ENCODE peak calls at places on chromosomes 12 and 14, in ten cellular contexts. Y is Calu3, A is Peyer's patch, Q is A549, B is mesothelial cell of epicardium, X is adrenal gland, R is lower leg skin, M is upper lobe of right lung, N is A673, E is colonic mucosa. C is an unnamed sample.

GRCh38 chr12:51661836-51662235 is 70.8 kb downstream of the SCN8A start:
- DNase-seq in N (no peak), Q (no peak), X (no peak), M (no peak), B (no peak), E (no peak), Y (no peak), R (no peak), A (no peak), C (no peak)

GRCh38 chr12:1044697-1045096 is 53.7 kb downstream of the ERC1 start:
- DNase-seq in R (no peak), B (no peak), M (no peak), A (no peak), X (no peak), N (peak), Y (no peak), Q (no peak), E (no peak), C (no peak)

GRCh38 chr14:66804141-66804540 is 296.2 kb downstream of the GPHN start:
- DNase-seq in E (no peak), X (no peak), M (no peak), Y (no peak), N (no peak), Q (no peak), A (no peak), B (no peak), R (no peak), C (no peak)

GRCh38 chr14:104766863-104767633 is 14.1 kb downstream of the SIVA1 start:
- DNase-seq in R (no peak), X (no peak), Q (no peak), B (no peak), A (no peak), E (no peak), N (no peak), Y (no peak), M (no peak), C (no peak)

GRCh38 chr14:51357250-51357649 is 117.2 kb downstream of the TMX1 start:
- DNase-seq in Y (no peak), B (no peak), M (no peak), N (peak), A (no peak), E (no peak), X (no peak), Q (no peak), R (no peak), C (no peak)

GRCh38 chr12:15605886-15606590 is 183.2 kb downstream of the EPS8 start:
- DNase-seq in M (no peak), X (no peak), A (no peak), B (no peak), Q (no peak), N (no peak), Y (no peak), E (no peak), R (no peak), C (no peak)

GRCh38 chr14:102020058-102020971 is 55.9 kb downstream of the DYNC1H1 start:
- DNase-seq in X (no peak), A (no peak), R (no peak), B (no peak), Y (no peak), E (no peak), M (no peak), Q (no peak), N (no peak), C (no peak)

GRCh38 chr12:24679135-24679534 is 269.8 kb downstream of the BCAT1 start:
- DNase-seq in R (no peak), Y (no peak), N (peak), B (no peak), Q (no peak), A (no peak), M (no peak), E (no peak), X (no peak), C (no peak)

GRCh38 chr14:100696590-100696989 is 30.1 kb upstream of the DLK1 start:
- DNase-seq in R (no peak), A (no peak), M (no peak), Y (no peak), Q (no peak), B (no peak), N (no peak), E (no peak), X (no peak), C (no peak)

GRCh38 chr12:28885275-28885674 is 263.8 kb upstream of the FAR2 start:
- DNase-seq in X (no peak), M (no peak), N (no peak), R (no peak), Y (no peak), E (no peak), Q (no peak), A (no peak), B (no peak), C (no peak)

GRCh38 chr12:132129007-132129406 is 15.1 kb downstream of the DDX51 start:
- DNase-seq in A (no peak), N (no peak), Q (no peak), X (no peak), B (no peak), M (no peak), E (no peak), R (no peak), Y (no peak), C (no peak)

GRCh38 chr14:79325071-79325470 is 886.2 kb downstream of the DIO2 start:
- DNase-seq in Q (peak), X (no peak), A (no peak), Y (no peak), N (no peak), B (no peak), E (no peak), M (no peak), R (no peak), C (no peak)

GRCh38 chr12:116171549-116171948 is 105.9 kb downstream of the MED13L start:
- DNase-seq in Y (no peak), R (no peak), B (no peak), X (no peak), E (no peak), M (no peak), A (no peak), Q (no peak), N (no peak), C (no peak)

GRCh38 chr12:3533703-3534386 is 42.8 kb downstream of the PRMT8 start:
- DNase-seq in Y (no peak), X (no peak), E (no peak), B (no peak), A (no peak), N (peak), Q (no peak), M (no peak), R (no peak), C (no peak)

GRCh38 chr12:95633671-95634465 is 82.6 kb upstream of the USP44 start:
- DNase-seq in M (no peak), X (no peak), Q (no peak), E (peak), B (no peak), R (peak), Y (no peak), A (no peak), N (peak), C (no peak)

GRCh38 chr14:90818715-90819114 is 2.5 kb upstream of the TTC7B start:
- DNase-seq in A (no peak), R (no peak), B (no peak), M (no peak), E (no peak), Y (no peak), N (no peak), Q (no peak), X (no peak), C (no peak)

GRCh38 chr14:90814806-90815566 is 1.2 kb downstream of the TTC7B start:
- DNase-seq in Q (no peak), Y (no peak), E (no peak), M (no peak), B (no peak), X (no peak), R (no peak), N (no peak), A (no peak), C (no peak)

GRCh38 chr14:90815567-90815816 is 738 bp downstream of the TTC7B start:
- DNase-seq in Q (no peak), A (no peak), N (no peak), Y (no peak), B (no peak), M (no peak), E (no peak), R (no peak), X (no peak), C (no peak)

GRCh38 chr14:90816686-90817436 is 631 bp upstream of the TTC7B start:
- DNase-seq in Q (no peak), Y (no peak), R (no peak), A (no peak), N (no peak), M (no peak), X (peak), E (no peak), B (no peak), C (no peak)

DNA sequence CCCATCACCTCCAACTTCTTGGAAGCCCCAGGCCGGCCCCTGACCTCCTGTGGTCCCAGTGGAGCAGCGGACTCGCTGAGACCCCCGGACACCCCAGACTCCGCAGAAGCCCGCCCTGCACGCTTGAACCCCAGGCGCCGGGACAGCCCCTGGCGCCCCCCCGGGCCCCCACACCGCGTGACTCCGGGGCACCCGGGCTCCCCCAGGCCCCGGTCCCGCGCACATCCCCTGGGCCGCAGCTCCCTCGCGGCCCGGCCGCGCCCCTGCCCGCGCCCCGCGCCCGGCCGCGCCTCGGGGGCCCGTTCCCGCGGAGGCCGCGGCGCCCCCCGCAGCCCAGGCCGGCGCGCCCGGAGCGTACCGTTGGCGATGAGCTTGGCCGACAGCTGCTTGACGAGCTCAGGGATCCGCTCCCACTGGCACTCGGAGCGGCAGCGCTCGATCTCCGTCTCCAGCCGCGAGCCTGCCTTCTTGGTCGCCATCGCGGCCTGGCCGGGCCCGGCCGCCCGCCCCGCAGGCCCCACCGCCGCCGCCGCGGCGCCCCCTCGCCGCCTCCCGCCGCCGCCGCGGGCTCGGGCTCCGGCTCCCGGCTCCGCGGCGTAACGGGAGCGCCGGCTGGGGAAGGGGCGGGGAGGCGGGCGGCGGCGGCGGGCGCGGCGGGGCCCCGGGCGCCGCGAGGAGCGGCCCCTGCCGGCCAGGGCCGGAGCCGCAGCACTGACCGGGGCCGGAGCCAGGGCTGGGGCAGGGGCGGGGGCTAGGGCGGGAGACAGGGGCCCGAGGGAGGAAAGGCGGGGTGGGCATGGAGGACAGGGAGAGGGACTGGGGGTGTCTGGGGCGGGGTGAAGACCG is at the start of gene TTC7B:
- DNase-seq in Y (peak), A (no peak), B (peak), N (peak), M (peak), R (no peak), X (peak), E (no peak), Q (no peak), C (peak)
- TF ChIP-seq CTCF in Y (no peak), A (no peak), B (no peak), N (peak), M (no peak), R (no peak), X (no peak), E (no peak), Q (peak), C (peak)

DNA sequence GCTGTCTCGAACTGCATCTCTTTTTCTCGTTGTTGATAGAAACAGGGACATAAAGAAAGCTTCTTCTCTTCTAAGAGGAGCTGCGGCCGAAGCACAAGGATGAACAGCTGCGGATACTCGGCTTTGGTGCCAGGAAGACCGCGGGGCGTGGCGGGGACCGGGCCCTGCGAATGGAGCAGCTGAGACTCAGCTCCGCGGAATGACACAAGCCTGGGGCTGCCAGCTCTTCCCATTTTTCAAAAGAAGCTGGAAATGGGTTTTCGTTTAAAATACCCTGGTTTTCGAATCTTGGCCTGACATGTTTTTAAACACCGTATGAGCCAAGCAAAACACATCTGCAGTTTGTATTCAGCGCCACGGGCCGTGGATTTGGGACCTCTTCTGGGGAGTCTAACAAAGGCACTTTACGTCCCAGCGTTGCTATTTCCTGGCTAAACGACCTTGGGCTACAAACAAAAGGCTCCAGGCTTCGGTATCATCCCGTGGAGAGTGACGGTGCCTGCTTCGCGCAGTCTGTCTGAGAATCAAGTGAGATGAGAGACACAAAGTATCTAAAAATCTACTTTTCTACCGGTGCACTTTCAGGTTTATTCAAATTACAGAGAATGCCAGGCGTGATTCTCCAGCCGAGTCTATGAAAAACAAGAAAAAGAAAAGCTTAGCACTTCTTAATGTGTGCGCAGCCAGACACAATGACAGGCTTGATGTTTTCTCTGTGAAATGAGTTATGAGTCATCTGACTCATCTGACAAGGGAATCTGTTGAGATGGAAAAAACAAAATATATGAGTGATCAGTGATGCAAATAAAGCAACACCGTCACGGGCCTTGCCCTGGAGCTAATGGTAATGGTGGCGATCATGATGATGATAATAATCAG is 114.0 kb upstream of the TMEM132D start:
- DNase-seq in B (no peak), N (no peak), X (no peak), A (no peak), M (no peak), Y (no peak), R (no peak), Q (no peak), E (no peak), C (no peak)
- TF ChIP-seq CTCF in B (no peak), N (no peak), X (no peak), A (no peak), M (no peak), Y (no peak), R (no peak), Q (no peak), E (no peak), C (no peak)

GRCh38 chr12:46372131-46372851 is at the start of gene SLC38A2:
- DNase-seq in M (peak), Y (peak), A (peak), E (peak), R (peak), Q (peak), B (peak), X (peak), N (peak), C (peak)

GRCh38 chr12:46371718-46372130 is 849 bp downstream of the SLC38A2 start:
- DNase-seq in X (peak), Y (peak), M (peak), R (peak), E (peak), B (peak), A (peak), Q (peak), N (no peak), C (peak)

GRCh38 chr12:46369474-46370379 is 2.8 kb downstream of the SLC38A2 start:
- DNase-seq in E (no peak), M (no peak), X (no peak), Y (no peak), Q (no peak), N (no peak), A (no peak), R (no peak), B (no peak), C (no peak)

GRCh38 chr12:46370380-46370734 is 2.2 kb downstream of the SLC38A2 start:
- DNase-seq in Y (no peak), M (no peak), Q (no peak), R (no peak), N (no peak), E (no peak), B (no peak), A (no peak), X (no peak), C (no peak)

DNA sequence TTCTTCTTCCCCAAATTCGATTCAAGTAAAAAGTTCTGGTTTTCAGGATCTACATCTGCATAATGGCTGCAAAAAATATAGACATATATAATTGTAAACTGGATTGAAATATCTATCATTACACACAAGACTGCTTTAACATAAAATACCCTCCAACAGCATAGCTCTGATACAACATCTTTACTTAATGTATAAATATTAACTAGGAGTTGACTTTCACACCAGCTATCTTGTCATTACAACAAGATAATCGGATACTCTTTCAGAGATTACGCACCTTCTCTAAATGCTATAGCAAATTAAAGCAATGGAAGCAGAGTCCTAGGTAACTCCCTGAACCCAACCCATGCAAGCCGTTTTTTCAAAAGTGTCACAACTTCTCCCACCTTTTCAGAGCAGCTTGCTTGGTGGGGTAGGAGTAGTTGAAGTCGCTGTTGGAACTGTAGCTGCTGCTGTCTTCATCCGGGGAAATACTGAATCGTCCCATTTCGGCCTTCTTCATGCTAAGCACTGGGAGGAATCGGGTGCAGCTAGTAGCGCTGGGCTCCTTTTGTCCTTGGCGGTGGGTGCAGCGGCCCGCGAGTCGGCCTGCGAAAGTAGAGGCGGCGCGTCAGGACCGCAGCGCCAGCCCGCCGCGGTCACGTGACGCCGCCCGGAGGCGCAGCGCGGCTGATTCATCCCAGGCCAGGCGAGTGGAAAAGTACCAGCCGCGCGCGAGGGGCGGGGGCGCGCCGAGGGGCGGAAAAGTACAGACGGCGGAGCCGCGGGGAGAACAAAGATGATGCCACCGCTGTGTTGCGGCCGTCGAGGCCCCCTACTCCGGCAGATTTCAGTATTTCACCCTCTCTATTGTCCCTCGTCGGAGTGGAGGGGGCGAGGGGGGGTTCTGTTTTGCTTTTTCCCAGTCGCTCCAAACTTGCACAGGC is 1.5 kb downstream of the SLC38A2 start:
- DNase-seq in N (peak), X (peak), Y (peak), Q (peak), M (peak), R (peak), E (peak), B (peak), A (peak), C (peak)
- TF ChIP-seq CTCF in N (peak), X (no peak), Y (no peak), Q (no peak), M (no peak), R (peak), E (no peak), B (peak), A (peak), C (no peak)

GRCh38 chr12:110699591-110700445 is 10.9 kb upstream of the HVCN1 start:
- DNase-seq in E (no peak), Q (peak), Y (no peak), N (no peak), B (no peak), A (peak), R (no peak), M (no peak), X (no peak), C (no peak)
- TF ChIP-seq CTCF in E (no peak), Q (no peak), Y (no peak), N (peak), B (no peak), A (no peak), R (no peak), M (no peak), X (no peak), C (no peak)

GRCh38 chr14:60327447-60328331 is 78.7 kb downstream of the PPM1A start:
- DNase-seq in Q (peak), N (peak), A (peak), R (no peak), X (no peak), M (peak), Y (peak), E (peak), B (no peak), C (peak)
- TF ChIP-seq CTCF in Q (peak), N (no peak), A (no peak), R (no peak), X (no peak), M (no peak), Y (no peak), E (no peak), B (no peak), C (peak)

DNA sequence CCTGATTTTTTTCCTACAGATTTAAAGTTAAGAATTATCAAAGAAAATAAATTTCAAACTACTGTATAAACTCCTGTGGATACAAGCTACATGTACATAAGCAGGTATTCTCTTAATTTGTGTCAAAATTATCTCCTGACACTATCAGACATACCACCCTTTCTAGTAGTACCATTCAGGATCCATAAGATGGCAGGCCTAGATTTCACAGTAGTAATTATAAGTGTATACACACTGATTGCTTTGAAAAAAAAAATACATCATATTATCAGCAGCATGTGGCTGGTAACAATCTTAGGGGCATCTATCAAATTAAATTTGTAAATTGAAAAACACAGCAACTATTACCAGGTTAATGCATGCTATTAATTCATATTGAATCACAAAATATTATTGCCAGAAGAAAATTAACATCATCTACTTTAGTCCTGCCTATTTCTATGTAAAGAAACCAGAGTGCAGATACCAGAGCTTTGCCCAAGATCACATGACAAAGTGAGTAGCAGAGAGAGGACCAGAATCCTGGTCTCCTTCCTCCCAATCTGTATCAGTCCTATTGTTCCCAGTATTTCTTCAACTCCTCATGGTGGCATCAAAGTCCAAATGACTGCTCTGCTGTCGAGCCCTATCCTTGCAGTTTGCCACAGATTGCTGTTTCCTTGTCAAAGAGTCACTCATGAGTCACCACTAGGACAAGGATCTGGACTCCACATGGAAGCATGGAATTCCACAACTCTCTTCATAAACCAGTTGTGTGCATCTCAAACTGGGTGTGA is 27.7 kb upstream of the CALM1 start:
- DNase-seq in Y (no peak), N (no peak), X (no peak), M (no peak), A (peak), Q (peak), R (no peak), E (peak), B (no peak), C (no peak)
- TF ChIP-seq CTCF in Y (no peak), N (no peak), X (peak), M (peak), A (no peak), Q (peak), R (no peak), E (no peak), B (no peak), C (no peak)

GRCh38 chr14:75084513-75084912 is 15.1 kb downstream of the ZC2HC1C start:
- DNase-seq in N (peak), Y (no peak), R (no peak), B (no peak), Q (no peak), E (peak), A (no peak), X (no peak), M (no peak), C (no peak)
- TF ChIP-seq CTCF in N (peak), Y (peak), R (no peak), B (no peak), Q (peak), E (peak), A (no peak), X (no peak), M (no peak), C (no peak)

GRCh38 chr12:91991397-91992187 is 154.1 kb downstream of the BTG1 start:
- DNase-seq in Q (peak), M (no peak), E (no peak), N (peak), Y (no peak), R (no peak), A (no peak), B (no peak), X (no peak), C (peak)
- TF ChIP-seq CTCF in Q (no peak), M (peak), E (no peak), N (no peak), Y (no peak), R (no peak), A (peak), B (no peak), X (no peak), C (peak)